ENCODE peak calls at places on chromosomes 16 and 17, in seven cellular contexts. P is CD4-positive, alpha-beta memory T cell; Z is retina; V is heart right ventricle; X is NCI-H1436; A is A549; G is T-helper 2 cell. D is an unnamed sample.

GRCh38 chr16:77190478-77191258 is at the start of gene MON1B:
- DNase-seq in Z (peak), G (peak), A (peak), P (peak), V (peak), X (peak), D (peak)

GRCh38 chr16:15985144-15985543 is 35.7 kb downstream of the ABCC1 start:
- DNase-seq in G (no peak), A (no peak), P (no peak), X (no peak), V (no peak), Z (no peak), D (no peak)

GRCh38 chr16:85655216-85656129 is 33.3 kb downstream of the GINS2 start:
- DNase-seq in V (no peak), Z (no peak), P (no peak), G (no peak), X (no peak), A (no peak), D (peak)

GRCh38 chr17:63634163-63634562 is 11.9 kb downstream of the MAP3K3 start:
- DNase-seq in X (no peak), V (peak), A (no peak), Z (no peak), G (no peak), P (no peak), D (no peak)

GRCh38 chr17:17141860-17142552 is 64.1 kb downstream of the PLD6 start:
- DNase-seq in X (no peak), V (no peak), G (peak), A (peak), Z (peak), P (peak), D (no peak)

GRCh38 chr17:49104511-49105074 is 28.0 kb upstream of the B4GALNT2 start:
- DNase-seq in P (no peak), G (no peak), V (no peak), A (no peak), Z (no peak), X (no peak), D (no peak)

GRCh38 chr16:57266531-57267268 is 17.8 kb downstream of the PLLP start:
- DNase-seq in X (no peak), A (no peak), Z (no peak), G (peak), V (no peak), P (peak), D (peak)

GRCh38 chr16:79644977-79645667 is 44.6 kb upstream of the MAF start:
- DNase-seq in A (no peak), P (no peak), G (no peak), V (no peak), Z (no peak), X (no peak), D (no peak)

GRCh38 chr16:12902511-12903324 is 1.3 kb downstream of the SHISA9 start:
- DNase-seq in P (no peak), G (no peak), V (no peak), X (no peak), A (no peak), Z (peak), D (no peak)

D was measured in heart left ventricle.